ENCODE peak calls at places on chromosomes 4 and X, in seven cellular contexts. L, F, G, I, Q, P and O are unnamed samples.

GRCh38 chr4:124941267-124941666 is 228.7 kb upstream of the ANKRD50 start:
- DNase-seq in F (no peak), G (no peak), P (no peak), L (no peak), Q (no peak), I (no peak), O (no peak)

GRCh38 chrX:14801136-14801535 is 71.7 kb downstream of the FANCB start:
- DNase-seq in Q (no peak), I (no peak), F (no peak), L (no peak), P (no peak), G (no peak), O (no peak)

GRCh38 chr4:84681488-84682274 is 98.8 kb downstream of the CDS1 start:
- DNase-seq in P (no peak), G (no peak), F (no peak), I (peak), L (no peak), Q (no peak), O (peak)

GRCh38 chrX:73855546-73855945 is 292.5 kb downstream of the CHIC1 start:
- DNase-seq in F (peak), Q (peak), I (peak), G (no peak), L (peak), P (peak), O (peak)

GRCh38 chr4:115929373-115929772 is 816.0 kb upstream of the NDST4 start:
- DNase-seq in I (no peak), L (no peak), Q (no peak), P (no peak), F (no peak), G (no peak), O (no peak)

GRCh38 chrX:39829965-39830364 is 267.8 kb downstream of the BCOR start:
- DNase-seq in Q (no peak), G (no peak), L (no peak), F (no peak), I (no peak), P (no peak), O (no peak)

GRCh38 chr4:182091128-182091527 is 152.1 kb upstream of the TENM3 start:
- DNase-seq in L (no peak), Q (no peak), F (no peak), I (no peak), P (no peak), G (no peak), O (no peak)

GRCh38 chrX:49040376-49040955 is 2.7 kb downstream of the TFE3 start:
- DNase-seq in F (no peak), Q (peak), L (no peak), G (no peak), P (peak), I (no peak), O (no peak)

GRCh38 chr4:165138843-165139242 is 26.2 kb upstream of the TMEM192 start:
- DNase-seq in P (no peak), G (no peak), F (no peak), L (no peak), Q (no peak), I (no peak), O (no peak)

GRCh38 chr4:185115827-185116232 is 27.2 kb upstream of the SLC25A4 start:
- DNase-seq in P (peak), I (peak), F (peak), G (peak), L (no peak), Q (peak), O (peak)

GRCh38 chr4:25856756-25857155 is 6.0 kb downstream of the SEL1L3 start:
- DNase-seq in I (no peak), G (no peak), Q (no peak), L (no peak), P (no peak), F (no peak), O (no peak)

GRCh38 chrX:130014770-130015169 is 32.3 kb downstream of the BCORL1 start:
- DNase-seq in L (no peak), F (no peak), P (no peak), G (no peak), I (no peak), Q (no peak), O (no peak)

GRCh38 chr4:140811429-140811828 is 55.2 kb upstream of the TBC1D9 start:
- DNase-seq in L (no peak), F (no peak), I (no peak), G (no peak), Q (no peak), P (no peak), O (no peak)

GRCh38 chr4:118869808-118870342 is 18.8 kb upstream of the SYNPO2 start:
- DNase-seq in I (no peak), L (no peak), F (no peak), Q (peak), G (no peak), P (no peak), O (no peak)

GRCh38 chr4:94412019-94413017 is 39.4 kb upstream of the PDLIM5 start:
- DNase-seq in I (no peak), F (no peak), L (no peak), G (no peak), Q (no peak), P (no peak), O (peak)

GRCh38 chr4:128711361-128711760 is 98.1 kb upstream of the JADE1 start:
- DNase-seq in Q (no peak), L (no peak), F (no peak), G (no peak), P (peak), I (no peak), O (no peak)

GRCh38 chr4:23877758-23878229 is 12.1 kb downstream of the PPARGC1A start:
- DNase-seq in P (no peak), F (no peak), G (no peak), I (no peak), L (no peak), Q (no peak), O (peak)

GRCh38 chrX:10859353-10859752 is 239.0 kb upstream of the MID1 start:
- DNase-seq in Q (no peak), L (peak), I (no peak), P (no peak), G (no peak), F (no peak), O (no peak)

GRCh38 chr4:3375688-3376087 is 66.1 kb upstream of the HGFAC start:
- DNase-seq in P (no peak), I (no peak), F (no peak), G (no peak), L (no peak), Q (no peak), O (no peak)

GRCh38 chr4:85408326-85408725 is 66.6 kb upstream of the ARHGAP24 start:
- DNase-seq in L (no peak), G (no peak), F (no peak), Q (no peak), P (no peak), I (no peak), O (no peak)

GRCh38 chr4:27886075-27886474 is 1025.4 kb downstream of the STIM2 start:
- DNase-seq in Q (no peak), F (no peak), G (no peak), I (no peak), P (no peak), L (no peak), O (no peak)

GRCh38 chr4:34733185-34733916 is 1511.0 kb downstream of the ARAP2 start:
- DNase-seq in G (no peak), F (no peak), I (no peak), L (no peak), P (no peak), Q (peak), O (peak)

GRCh38 chr4:18162453-18162852 is 140.9 kb upstream of the LCORL start:
- DNase-seq in F (no peak), P (no peak), I (no peak), L (no peak), G (no peak), Q (no peak), O (no peak)

GRCh38 chr4:142353149-142353738 is 492.9 kb downstream of the INPP4B start:
- DNase-seq in I (peak), L (peak), P (peak), Q (peak), G (no peak), F (no peak), O (peak)

GRCh38 chrX:85111347-85111746 is 107.7 kb downstream of the APOOL start:
- DNase-seq in Q (peak), L (no peak), F (no peak), G (no peak), P (no peak), I (no peak), O (peak)

GRCh38 chr4:37892641-37893040 is 1.8 kb downstream of the TBC1D1 start:
- DNase-seq in F (no peak), L (peak), G (no peak), P (no peak), Q (no peak), I (no peak), O (no peak)

GRCh38 chr4:95290702-95291101 is 258.1 kb downstream of the UNC5C start:
- DNase-seq in P (no peak), F (no peak), I (no peak), Q (no peak), L (no peak), G (no peak), O (peak)

GRCh38 chrX:11215191-11215921 is 77.9 kb upstream of the AMELX start:
- DNase-seq in F (no peak), P (no peak), I (peak), Q (peak), L (peak), G (no peak), O (no peak)

GRCh38 chr4:128812360-128812958 is 3.0 kb downstream of the JADE1 start:
- DNase-seq in P (no peak), Q (peak), F (no peak), G (no peak), L (peak), I (peak), O (peak)

DNA sequence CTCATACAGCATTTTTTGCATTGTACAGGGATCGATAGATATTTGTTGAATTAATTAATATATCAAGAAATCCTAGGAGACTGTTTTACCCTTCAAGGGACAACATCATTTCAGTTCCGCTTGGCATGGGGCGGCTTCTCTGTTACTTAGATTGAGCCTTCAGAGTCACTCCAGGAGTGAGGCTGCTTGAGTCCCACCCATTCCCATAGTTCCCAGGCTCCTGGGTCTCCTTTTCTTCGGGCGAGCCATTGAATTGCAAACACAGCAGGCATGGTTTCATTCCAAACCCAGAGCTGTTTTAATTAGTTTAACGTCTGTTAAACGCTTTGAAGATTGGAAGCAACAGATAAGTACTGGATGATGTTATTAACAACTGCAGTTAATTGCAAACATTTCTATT is 590 bp upstream of the EDA start:
- DNase-seq in G (no peak), L (no peak), P (no peak), I (peak), F (no peak), Q (peak), O (no peak)
- H3K4me3 ChIP-seq in G (peak), L (no peak), P (no peak), I (peak), F (peak), Q (peak), O (no peak)

GRCh38 chrX:118718737-118719136 is 8.7 kb upstream of the IL13RA1 start:
- DNase-seq in L (no peak), F (no peak), Q (no peak), I (no peak), G (no peak), P (no peak), O (no peak)

GRCh38 chrX:118720058-118720707 is 7.2 kb upstream of the IL13RA1 start:
- DNase-seq in Q (peak), G (no peak), L (no peak), P (no peak), I (no peak), F (no peak), O (no peak)

GRCh38 chrX:118723376-118723775 is 4.0 kb upstream of the IL13RA1 start:
- DNase-seq in F (no peak), I (no peak), P (no peak), G (no peak), Q (no peak), L (no peak), O (no peak)

DNA sequence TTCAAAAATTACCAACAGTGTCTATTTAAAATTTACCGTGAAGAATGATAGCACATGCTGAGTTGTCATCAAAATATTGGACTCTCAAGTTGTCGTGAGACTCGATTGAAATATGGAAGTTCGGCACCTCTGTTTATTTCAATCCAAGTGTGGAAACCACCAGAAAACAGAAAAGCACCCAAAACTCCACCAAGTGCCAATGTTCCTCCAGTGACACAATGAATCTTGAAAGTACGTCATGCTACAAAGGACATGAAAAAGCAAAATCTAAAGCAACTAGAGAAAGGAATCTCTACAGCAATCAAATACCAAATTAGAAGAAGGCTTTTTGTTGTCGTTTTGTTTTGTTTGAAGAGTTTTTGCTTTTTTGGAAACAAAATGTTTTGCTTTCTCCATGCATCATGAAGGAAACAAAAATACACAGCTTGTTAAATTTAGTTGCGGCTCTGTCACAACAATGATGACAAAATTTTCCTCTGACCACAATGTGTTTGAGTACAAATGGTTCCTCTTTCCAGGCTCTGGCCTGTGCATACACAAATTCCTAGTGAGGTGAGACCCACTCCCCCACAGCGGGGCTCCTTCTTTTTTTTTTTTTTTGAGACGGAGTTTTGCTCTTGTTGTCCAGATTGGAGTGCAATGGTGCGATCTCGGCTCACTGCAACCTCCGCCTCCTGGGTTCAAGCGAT is 9.6 kb upstream of the IL13RA1 start:
- DNase-seq in I (no peak), L (peak), G (no peak), P (no peak), Q (no peak), F (no peak), O (no peak)
- H3K4me3 ChIP-seq in I (no peak), L (no peak), G (no peak), P (no peak), Q (no peak), F (no peak), O (no peak)

GRCh38 chr4:112185740-112186670 is 40.8 kb downstream of the FAM241A start:
- DNase-seq in F (no peak), P (no peak), Q (peak), I (peak), G (no peak), L (no peak), O (no peak)
- H3K4me3 ChIP-seq in F (no peak), P (no peak), Q (no peak), I (no peak), G (no peak), L (no peak), O (no peak)

DNA sequence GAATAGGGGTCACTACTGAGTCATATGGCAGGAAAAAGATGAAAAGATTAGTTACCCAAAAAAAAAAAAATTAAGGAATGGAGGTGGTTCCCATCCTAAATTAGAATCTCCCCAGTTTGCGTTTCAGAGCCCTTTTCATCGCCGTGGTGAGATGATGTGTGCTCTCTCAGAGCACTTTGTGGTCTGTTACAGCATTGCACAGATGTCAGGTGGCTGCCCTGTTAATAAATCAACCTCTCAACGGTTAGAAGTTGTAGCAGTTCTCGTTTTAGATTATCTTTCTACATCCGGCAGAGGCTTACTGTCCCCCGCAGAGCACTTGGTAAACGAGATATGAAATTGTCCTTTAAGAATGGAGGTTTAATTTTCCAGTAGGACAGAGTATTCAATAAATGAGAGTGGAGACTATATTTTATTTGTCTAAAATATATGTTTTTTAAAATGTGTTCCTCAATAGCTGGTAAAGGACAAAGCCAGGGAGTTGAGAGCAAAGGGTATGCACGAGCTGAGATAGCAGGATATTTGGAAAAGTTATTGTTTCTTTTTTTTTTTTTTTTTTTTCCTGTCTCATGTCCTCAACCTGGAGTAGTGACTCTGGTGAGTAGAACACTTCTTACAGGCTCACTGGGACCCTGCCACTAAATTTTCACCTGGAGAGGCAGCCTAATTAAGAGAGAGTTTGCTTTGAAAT is 26.9 kb downstream of the AFF1 start:
- DNase-seq in G (no peak), P (no peak), L (peak), Q (no peak), F (no peak), I (no peak), O (no peak)
- H3K4me3 ChIP-seq in G (no peak), P (no peak), L (peak), Q (no peak), F (no peak), I (no peak), O (no peak)

GRCh38 chr4:80471701-80472100 is 136.2 kb downstream of the CFAP299 start:
- DNase-seq in I (peak), L (peak), Q (peak), F (no peak), P (no peak), G (peak), O (peak)
- H3K4me3 ChIP-seq in I (no peak), L (no peak), Q (peak), F (no peak), P (no peak), G (peak), O (no peak)

DNA sequence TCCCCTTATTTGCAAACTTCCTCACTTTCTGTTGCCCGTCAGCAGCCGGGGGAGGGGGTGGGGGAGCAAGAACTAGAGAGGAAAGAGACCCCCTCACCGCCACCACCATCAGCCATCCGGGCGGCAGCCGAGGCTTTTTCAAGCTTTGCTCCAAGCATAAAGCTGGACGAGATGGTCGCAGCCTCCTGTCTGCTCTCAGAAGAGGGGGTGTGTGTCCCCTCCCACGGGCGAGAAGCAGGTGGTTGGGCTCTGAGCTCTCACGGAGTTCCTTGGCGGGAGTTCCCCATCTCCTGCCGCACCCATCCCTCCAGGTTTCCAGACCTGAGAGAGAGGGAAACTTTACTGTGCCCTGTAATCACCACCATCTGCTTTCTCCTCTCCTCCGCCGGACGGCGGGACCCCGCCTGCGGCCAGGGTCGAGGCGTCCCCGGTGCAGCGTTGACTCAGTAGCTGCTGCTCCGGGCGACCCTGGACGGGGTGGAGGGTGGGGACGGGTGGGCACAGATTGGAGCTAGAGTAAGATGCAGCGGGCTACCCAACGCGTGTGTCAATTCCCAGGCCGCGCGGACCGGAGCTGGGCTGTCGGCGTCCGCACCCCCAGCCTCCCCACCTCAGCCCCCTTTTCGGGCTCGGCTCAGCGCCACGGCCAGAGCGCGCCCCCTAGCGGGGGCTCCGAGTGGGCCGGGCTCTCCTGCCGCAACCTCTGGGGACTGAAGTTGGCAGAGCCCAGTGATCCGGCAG is 4.8 kb upstream of the ARX start:
- DNase-seq in P (peak), Q (peak), F (no peak), L (peak), G (no peak), I (peak), O (no peak)
- H3K4me3 ChIP-seq in P (peak), Q (peak), F (peak), L (no peak), G (no peak), I (peak), O (no peak)

DNA sequence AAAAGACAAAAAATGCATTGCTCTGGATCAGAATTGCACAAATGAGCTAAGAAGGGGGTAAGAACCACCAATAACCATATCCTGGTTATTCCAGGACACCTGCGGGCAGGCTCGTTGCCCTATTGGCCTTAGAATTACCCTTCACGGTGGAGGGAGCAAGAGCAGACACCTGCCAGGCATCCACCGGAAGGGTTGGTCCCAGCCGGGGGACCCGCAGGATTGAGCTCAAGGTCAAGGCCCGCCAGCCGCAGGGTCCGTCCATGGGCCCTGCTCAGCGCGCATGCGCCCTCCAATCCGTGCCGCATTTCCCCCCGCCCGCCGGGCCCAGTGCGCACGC is 575 bp downstream of the SLC25A6 start:
- DNase-seq in Q (peak), L (no peak), G (no peak), I (peak), P (no peak), F (no peak), O (no peak)
- H3K4me3 ChIP-seq in Q (peak), L (peak), G (peak), I (peak), P (peak), F (peak), O (peak)

GRCh38 chrX:54045563-54046228 is 1.4 kb upstream of the PHF8 start:
- DNase-seq in G (no peak), Q (no peak), F (no peak), P (no peak), I (peak), L (peak), O (no peak)
- H3K4me3 ChIP-seq in G (no peak), Q (no peak), F (no peak), P (no peak), I (no peak), L (peak), O (no peak)